ENCODE peak calls at places on chromosomes 16 and 17, in five cellular contexts. B is GM12892, P is HepG2, Y is H1, M is K562. O is an unnamed sample.
A peak's percentile ranks its signal among the peaks of the same experiment; 100 is the strongest.

GRCh38 chr16:56202036-56202435 is 10.7 kb downstream of the GNAO1 start:
- DNase-seq in P (no peak), M (no peak), B (no peak), Y (no peak), O (no peak)

GRCh38 chr17:74055508-74056160 is 147.8 kb upstream of the RPL38 start:
- DNase-seq in Y (no peak), B (no peak), M (no peak), P (no peak), O (no peak)

GRCh38 chr17:50631195-50631907 is 3.3 kb upstream of the ABCC3 start:
- DNase-seq in P (no peak), B (no peak), Y (no peak), M (no peak), O (no peak)

GRCh38 chr16:53549970-53550406 is 47.0 kb upstream of the AKTIP start:
- DNase-seq in P (peak; percentile 69), Y (peak; percentile 27), M (peak; percentile 63), B (peak; percentile 42), O (peak; percentile 54)

GRCh38 chr17:58568050-58568830 is 53.8 kb upstream of the MTMR4 start:
- DNase-seq in M (no peak), B (no peak), Y (no peak), P (no peak), O (no peak)

GRCh38 chr16:24734382-24734781 is 4.9 kb downstream of the TNRC6A start:
- DNase-seq in Y (no peak), P (no peak), B (no peak), M (no peak), O (no peak)

GRCh38 chr16:67917852-67918236 is 13.8 kb downstream of the CTRL start:
- DNase-seq in M (peak; percentile 71), P (peak; percentile 53), Y (no peak), B (no peak), O (no peak)

GRCh38 chr17:48259710-48260291 is 152.2 kb downstream of the SNX11 start:
- DNase-seq in B (no peak), P (no peak), Y (no peak), M (peak; percentile 40), O (no peak)

GRCh38 chr17:81601525-81602120 is 35.3 kb downstream of the NPLOC4 start:
- DNase-seq in Y (no peak), P (peak; percentile 62), M (peak; percentile 56), B (no peak), O (peak; percentile 55)

GRCh38 chr17:53472586-53472985 is 350.1 kb upstream of the KIF2B start:
- DNase-seq in M (no peak), B (no peak), P (no peak), Y (no peak), O (no peak)

GRCh38 chr17:31778538-31778937 is 80.5 kb downstream of the COPRS start:
- DNase-seq in Y (no peak), M (no peak), P (no peak), B (no peak), O (no peak)

GRCh38 chr16:85428168-85428898 is 184.8 kb upstream of the GSE1 start:
- DNase-seq in P (no peak), M (peak; percentile 50), B (peak; percentile 79), Y (no peak), O (peak; percentile 77)

GRCh38 chr17:68657166-68657940 is 56.2 kb upstream of the FAM20A start:
- DNase-seq in Y (no peak), P (no peak), M (no peak), B (no peak), O (no peak)

GRCh38 chr17:45784583-45785372 is 658 bp downstream of the CRHR1 start:
- DNase-seq in P (peak; percentile 24), Y (no peak), M (peak; percentile 69), B (peak; percentile 52), O (peak; percentile 57)

GRCh38 chr17:45784293-45784582 is at the start of gene CRHR1:
- DNase-seq in P (no peak), M (no peak), B (no peak), Y (no peak), O (no peak)

GRCh38 chr17:45780921-45781320 is 3.2 kb upstream of the CRHR1 start:
- DNase-seq in M (no peak), P (no peak), B (no peak), Y (no peak), O (no peak)

GRCh38 chr17:45783593-45784292 is 377 bp upstream of the CRHR1 start:
- DNase-seq in Y (no peak), P (no peak), B (no peak), M (no peak), O (peak; percentile 32)

GRCh38 chr17:45782889-45783592 is 1.1 kb upstream of the CRHR1 start:
- DNase-seq in B (no peak), Y (no peak), M (peak; percentile 63), P (no peak), O (peak; percentile 49)
- TF ChIP-seq TAF1 in B (no peak), Y (no peak), M (no peak), P (no peak), O (no peak)

GRCh38 chr16:2764718-2765117 is 12.3 kb downstream of the SRRM2 start:
- DNase-seq in Y (no peak), B (no peak), P (peak; percentile 15), M (no peak), O (no peak)

GRCh38 chr16:2767140-2767731 is 9.8 kb downstream of the ELOB start:
- DNase-seq in P (no peak), Y (no peak), B (no peak), M (no peak), O (no peak)

GRCh38 chr16:2765462-2766404 is 11.3 kb downstream of the ELOB start:
- DNase-seq in Y (no peak), B (no peak), M (no peak), P (no peak), O (no peak)

GRCh38 chr16:2767891-2768290 is 9.2 kb downstream of the ELOB start:
- DNase-seq in P (no peak), B (no peak), Y (no peak), M (no peak), O (no peak)

DNA sequence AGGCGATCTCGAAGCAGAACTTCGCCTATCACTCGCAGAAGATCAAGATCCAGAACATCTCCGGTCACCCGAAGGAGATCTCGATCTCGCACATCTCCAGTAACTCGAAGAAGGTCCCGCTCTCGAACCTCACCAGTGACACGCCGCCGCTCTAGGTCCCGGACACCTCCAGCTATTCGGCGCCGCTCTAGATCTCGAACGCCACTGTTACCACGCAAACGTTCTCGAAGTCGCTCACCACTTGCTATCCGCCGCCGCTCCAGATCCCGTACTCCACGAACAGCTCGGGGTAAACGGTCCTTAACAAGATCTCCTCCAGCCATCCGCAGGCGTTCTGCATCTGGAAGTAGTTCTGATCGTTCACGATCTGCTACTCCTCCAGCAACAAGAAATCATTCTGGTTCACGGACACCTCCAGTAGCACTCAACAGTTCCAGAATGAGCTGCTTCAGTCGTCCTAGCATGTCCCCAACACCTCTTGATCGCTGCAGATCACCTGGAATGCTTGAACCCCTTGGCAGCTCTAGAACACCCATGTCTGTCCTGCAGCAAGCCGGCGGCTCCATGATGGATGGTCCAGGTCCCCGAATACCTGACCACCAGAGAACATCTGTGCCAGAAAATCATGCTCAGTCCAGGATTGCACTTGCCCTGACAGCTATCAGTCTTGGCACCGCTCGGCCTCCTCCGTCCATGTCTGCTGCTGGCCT is 10.5 kb downstream of the ELOB start:
- DNase-seq in M (no peak), Y (no peak), B (no peak), P (no peak), O (no peak)
- TF ChIP-seq POLR2AphosphoS5 in M (peak; percentile 36), Y (no peak), B (peak; percentile 45), P (no peak), O (peak; percentile 60)

DNA sequence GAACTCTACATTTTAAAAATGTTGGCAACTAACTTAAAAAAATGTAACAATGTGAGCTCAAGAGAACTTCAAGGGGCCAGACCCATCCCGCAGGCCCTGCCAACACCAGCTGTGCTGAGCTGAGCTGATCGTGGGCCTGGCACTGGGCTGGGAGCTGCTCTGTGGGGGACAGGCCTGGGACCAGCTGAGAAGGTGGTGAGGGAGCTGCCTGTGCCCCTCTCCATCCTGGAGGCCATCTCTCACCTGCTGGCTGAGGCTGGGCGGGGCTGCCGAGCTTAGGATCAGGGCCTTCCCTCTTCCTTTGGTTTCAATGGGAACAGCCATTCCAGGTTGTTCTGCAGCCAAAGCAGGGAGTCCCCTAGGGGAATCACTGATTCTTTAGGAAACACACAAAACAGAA is 58.2 kb downstream of the IL21R start:
- DNase-seq in B (no peak), P (no peak), Y (no peak), M (no peak), O (no peak)
- TF ChIP-seq POLR2A in B (no peak), P (no peak), Y (no peak), M (no peak), O (no peak)

GRCh38 chr17:8610558-8610957 is 20.0 kb downstream of the MYH10 start:
- DNase-seq in M (no peak), B (no peak), P (no peak), Y (no peak), O (no peak)
- TF ChIP-seq TAF1 in M (no peak), B (no peak), P (no peak), Y (no peak), O (no peak)

DNA sequence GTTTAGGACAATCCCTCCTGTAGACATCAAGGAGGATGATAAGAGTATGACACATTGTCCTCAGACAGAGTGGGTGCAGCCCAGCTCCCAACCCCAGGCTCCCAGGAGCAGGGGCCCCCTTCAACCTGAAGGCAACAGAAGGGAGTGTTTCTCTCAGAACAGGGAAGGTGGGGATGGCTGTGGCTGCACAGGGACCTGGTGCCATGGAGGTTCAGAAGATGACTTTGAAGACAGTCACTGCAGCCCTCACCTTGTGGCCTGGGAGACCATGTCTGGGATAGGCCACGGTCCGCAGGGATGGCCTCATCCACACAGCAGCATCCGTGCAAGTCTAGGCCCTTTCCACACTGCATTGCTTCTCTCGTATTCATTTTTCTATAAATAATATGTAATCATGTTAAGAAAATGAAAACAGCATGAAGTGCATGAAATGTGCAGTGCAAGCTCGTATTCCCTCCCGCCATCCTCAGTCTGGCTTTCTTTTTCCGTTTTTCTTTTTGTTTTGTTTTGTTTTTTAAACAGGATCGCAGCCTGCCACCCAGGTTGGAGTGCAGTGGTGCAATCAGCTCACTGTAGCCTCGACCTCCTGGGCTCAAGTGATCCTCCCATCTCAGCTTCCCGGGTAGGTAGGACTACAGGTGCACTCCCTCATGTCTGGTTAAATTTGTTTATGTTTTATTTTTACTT is 71.1 kb downstream of the METRNL start:
- DNase-seq in M (peak; percentile 7), B (no peak), P (no peak), Y (no peak), O (no peak)
- TF ChIP-seq POLR2AphosphoS5 in M (no peak), B (no peak), P (no peak), Y (no peak), O (no peak)

DNA sequence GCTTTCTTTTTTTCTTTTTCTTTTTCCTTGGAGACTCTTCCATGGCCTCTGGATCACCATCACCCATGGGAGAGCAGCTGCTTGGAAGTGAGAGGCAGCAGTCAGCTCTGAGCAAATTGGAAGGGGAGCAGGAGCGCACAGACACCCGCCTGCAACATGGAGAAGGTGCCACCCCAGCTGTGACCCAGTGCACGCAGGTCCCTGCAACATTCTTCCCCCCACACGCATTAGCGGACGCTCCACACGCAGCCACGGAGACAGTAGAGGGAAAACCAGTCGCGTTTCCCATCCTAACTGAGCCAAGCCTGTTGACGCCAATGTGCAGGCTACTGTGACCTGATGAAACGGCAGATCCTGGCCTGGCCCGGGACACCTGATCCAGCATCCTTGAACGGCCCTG is 20.4 kb upstream of the CYTH1 start:
- DNase-seq in B (no peak), Y (no peak), P (no peak), M (no peak), O (no peak)
- TF ChIP-seq POLR2A in B (no peak), Y (no peak), P (no peak), M (no peak), O (no peak)

GRCh38 chr17:66076546-66077190 is 115.3 kb downstream of the CEP112 start:
- DNase-seq in Y (no peak), M (no peak), P (no peak), B (no peak), O (no peak)
- TF ChIP-seq TAF1 in Y (no peak), M (no peak), P (no peak), B (no peak), O (no peak)

GRCh38 chr16:81181013-81181720 is 57.3 kb upstream of the BCO1 start:
- DNase-seq in B (no peak), Y (peak; percentile 81), P (peak; percentile 98), M (peak; percentile 70), O (no peak)
- TF ChIP-seq POLR2AphosphoS5 in B (no peak), Y (no peak), P (no peak), M (no peak), O (no peak)